ENCODE peak calls at places on chromosomes 12 and 14, in eight cellular contexts. One of them, this sample, is unnamed.
A peak's percentile ranks its signal among the peaks of the same experiment; 100 is the strongest.

GRCh38 chr14:93081875-93082570 is 33.7 kb downstream of the ITPK1 start:
- DNase-seq in dorsolateral prefrontal cortex: no peak
- DNase-seq in hypothalamus: no peak
- DNase-seq in gastrocnemius medialis: no peak
- DNase-seq in AG08396: no peak
- DNase-seq in ascending aorta: no peak
- DNase-seq in posterior vena cava: no peak
- DNase-seq in bronchial epithelial cell: no peak
- DNase-seq in this sample: no peak

GRCh38 chr14:40216976-40217375 is 784.7 kb upstream of the FBXO33 start:
- DNase-seq in dorsolateral prefrontal cortex: no peak
- DNase-seq in hypothalamus: no peak
- DNase-seq in gastrocnemius medialis: no peak
- DNase-seq in AG08396: no peak
- DNase-seq in ascending aorta: no peak
- DNase-seq in posterior vena cava: no peak
- DNase-seq in bronchial epithelial cell: no peak
- DNase-seq in this sample: no peak

GRCh38 chr14:92954933-92955332 is 32.0 kb downstream of the CHGA start:
- DNase-seq in dorsolateral prefrontal cortex: no peak
- DNase-seq in hypothalamus: no peak
- DNase-seq in gastrocnemius medialis: no peak
- DNase-seq in AG08396: no peak
- DNase-seq in ascending aorta: no peak
- DNase-seq in posterior vena cava: no peak
- DNase-seq in bronchial epithelial cell: no peak
- DNase-seq in this sample: no peak

GRCh38 chr12:45343269-45344051 is 127.6 kb downstream of the ANO6 start:
- DNase-seq in dorsolateral prefrontal cortex: no peak
- DNase-seq in hypothalamus: no peak
- DNase-seq in gastrocnemius medialis: no peak
- DNase-seq in AG08396: peak; percentile 43
- DNase-seq in ascending aorta: no peak
- DNase-seq in posterior vena cava: no peak
- DNase-seq in bronchial epithelial cell: peak; percentile 35
- DNase-seq in this sample: peak; percentile 52

GRCh38 chr12:85794551-85794950 is 41.7 kb downstream of the RASSF9 start:
- DNase-seq in dorsolateral prefrontal cortex: no peak
- DNase-seq in hypothalamus: no peak
- DNase-seq in gastrocnemius medialis: no peak
- DNase-seq in AG08396: no peak
- DNase-seq in ascending aorta: no peak
- DNase-seq in posterior vena cava: no peak
- DNase-seq in bronchial epithelial cell: no peak
- DNase-seq in this sample: no peak

GRCh38 chr14:91331761-91332447 is 85.7 kb downstream of the CCDC88C start:
- DNase-seq in dorsolateral prefrontal cortex: no peak
- DNase-seq in hypothalamus: no peak
- DNase-seq in gastrocnemius medialis: no peak
- DNase-seq in AG08396: no peak
- DNase-seq in ascending aorta: no peak
- DNase-seq in posterior vena cava: no peak
- DNase-seq in bronchial epithelial cell: no peak
- DNase-seq in this sample: no peak

GRCh38 chr12:114701104-114701414 is 17.1 kb upstream of the TBX3 start:
- DNase-seq in dorsolateral prefrontal cortex: no peak
- DNase-seq in hypothalamus: no peak
- DNase-seq in gastrocnemius medialis: no peak
- DNase-seq in AG08396: no peak
- DNase-seq in ascending aorta: no peak
- DNase-seq in posterior vena cava: no peak
- DNase-seq in bronchial epithelial cell: peak; percentile 6
- DNase-seq in this sample: peak; percentile 61

GRCh38 chr12:11927311-11927935 is 143.3 kb upstream of the BCL2L14 start:
- DNase-seq in dorsolateral prefrontal cortex: no peak
- DNase-seq in hypothalamus: no peak
- DNase-seq in gastrocnemius medialis: no peak
- DNase-seq in AG08396: peak; percentile 39
- DNase-seq in ascending aorta: no peak
- DNase-seq in posterior vena cava: no peak
- DNase-seq in bronchial epithelial cell: no peak
- DNase-seq in this sample: no peak

GRCh38 chr12:93882763-93883162 is 205.6 kb downstream of the CRADD start:
- DNase-seq in dorsolateral prefrontal cortex: no peak
- DNase-seq in hypothalamus: no peak
- DNase-seq in gastrocnemius medialis: no peak
- DNase-seq in AG08396: no peak
- DNase-seq in ascending aorta: no peak
- DNase-seq in posterior vena cava: no peak
- DNase-seq in bronchial epithelial cell: no peak
- DNase-seq in this sample: no peak

GRCh38 chr12:42468853-42469252 is 120.7 kb downstream of the PRICKLE1 start:
- DNase-seq in dorsolateral prefrontal cortex: peak; percentile 44
- DNase-seq in hypothalamus: no peak
- DNase-seq in gastrocnemius medialis: no peak
- DNase-seq in AG08396: no peak
- DNase-seq in ascending aorta: no peak
- DNase-seq in posterior vena cava: no peak
- DNase-seq in bronchial epithelial cell: no peak
- DNase-seq in this sample: no peak